ENCODE peak calls at places on chromosomes 6 and 20, in eight cellular contexts. L is NAMALWA; U is H4; N is thoracic aorta; O is endothelial cell; C is ovary; M is CD8-positive, alpha-beta T cell; F is endothelial cell of umbilical vein. E is an unnamed sample.

GRCh38 chr6:87705070-87705691 is 3.1 kb upstream of the AKIRIN2 start:
- DNase-seq in L (no peak), U (peak), N (no peak), O (no peak), C (no peak), M (no peak), F (no peak), E (no peak)

GRCh38 chr6:56758553-56758952 is 115.9 kb upstream of the DST start:
- DNase-seq in L (no peak), U (no peak), N (no peak), O (no peak), C (no peak), M (no peak), F (no peak), E (no peak)

GRCh38 chr6:89566930-89567634 is 71.5 kb downstream of the LYRM2 start:
- DNase-seq in L (no peak), U (no peak), N (no peak), O (no peak), C (no peak), M (no peak), F (no peak), E (no peak)

GRCh38 chr6:40968620-40969145 is 70.3 kb downstream of the UNC5CL start:
- DNase-seq in L (no peak), U (no peak), N (no peak), O (no peak), C (no peak), M (no peak), F (no peak), E (no peak)

GRCh38 chr20:21357851-21358250 is 39.5 kb downstream of the NKX2-4 start:
- DNase-seq in L (no peak), U (no peak), N (no peak), O (no peak), C (no peak), M (no peak), F (peak), E (peak)

GRCh38 chr20:48738399-48739304 is 89.1 kb downstream of the PREX1 start:
- DNase-seq in L (no peak), U (no peak), N (no peak), O (no peak), C (no peak), M (peak), F (peak), E (no peak)

GRCh38 chr20:54172856-54173652 is 732 bp downstream of the CYP24A1 start:
- DNase-seq in L (no peak), U (no peak), N (no peak), O (peak), C (no peak), M (no peak), F (no peak), E (peak)

GRCh38 chr6:128580224-128581110 is 60.1 kb upstream of the PTPRK start:
- DNase-seq in L (no peak), U (no peak), N (no peak), O (no peak), C (peak), M (no peak), F (no peak), E (no peak)

E was measured in A673.